ENCODE peak calls at places on chromosomes 6 and 20, in seven cellular contexts. H is fibroblast of mammary gland; E is tibial nerve; B is NCI-H2171 treated with DMSO at 0.1 percent for 48 hours; M is NAMALWA; A is stimulated activated CD4-positive, alpha-beta T cell treated with anti-CD3 and anti-CD28 coated beads, Interleukin-2, amount 100 ng/mL, for 48 hours; Y is sciatic nerve. J is an unnamed sample.

GRCh38 chr20:44180814-44181213 is 6.2 kb downstream of the JPH2 start:
- DNase-seq in H (no peak), E (no peak), Y (no peak), A (no peak), B (no peak), M (no peak), J (no peak)

GRCh38 chr6:14396826-14397517 is 279.4 kb downstream of the CD83 start:
- DNase-seq in E (no peak), A (no peak), H (peak; percentile 69), B (peak; percentile 26), Y (no peak), M (peak; percentile 17), J (no peak)

GRCh38 chr6:11307226-11307625 is 74.8 kb upstream of the NEDD9 start:
- DNase-seq in E (no peak), H (no peak), B (no peak), M (no peak), Y (no peak), A (no peak), J (no peak)

GRCh38 chr20:17690144-17690543 is 8.1 kb upstream of the RRBP1 start:
- DNase-seq in E (no peak), Y (no peak), H (no peak), B (no peak), A (no peak), M (no peak), J (no peak)

GRCh38 chr6:115485400-115485799 is 575.3 kb downstream of the FRK start:
- DNase-seq in A (no peak), E (no peak), B (peak; percentile 84), Y (no peak), M (no peak), H (no peak), J (no peak)

GRCh38 chr20:49324306-49324705 is 46.4 kb upstream of the ZNFX1 start:
- DNase-seq in A (no peak), Y (no peak), B (no peak), H (no peak), E (no peak), M (no peak), J (no peak)

GRCh38 chr6:155157101-155157500 is 106.7 kb upstream of the CLDN20 start:
- DNase-seq in M (no peak), E (no peak), Y (no peak), A (no peak), B (no peak), H (no peak), J (peak; percentile 32)

GRCh38 chr6:36347635-36348034 is 10.9 kb upstream of the BNIP5 start:
- DNase-seq in E (no peak), Y (no peak), M (no peak), A (no peak), H (no peak), B (peak; percentile 22), J (peak; percentile 77)

GRCh38 chr6:163529605-163530004 is 115.1 kb downstream of the QKI start:
- DNase-seq in M (no peak), H (peak; percentile 92), E (no peak), A (no peak), B (no peak), Y (no peak), J (peak; percentile 89)

GRCh38 chr6:75334266-75335040 is 49.9 kb upstream of the TMEM30A start:
- DNase-seq in B (peak; percentile 6), M (no peak), E (no peak), H (peak; percentile 95), A (no peak), Y (no peak), J (peak; percentile 83)

GRCh38 chr6:44642870-44643522 is 255.5 kb downstream of the CDC5L start:
- DNase-seq in H (peak; percentile 90), A (peak; percentile 41), B (peak; percentile 50), M (no peak), Y (no peak), E (no peak), J (peak; percentile 66)